ENCODE peak calls at places on chromosome 13, in five cellular contexts. F is HL-60, V is colonic mucosa, U is WTC11, N is HFF-Myc. G is an unnamed sample.

GRCh38 chr13:72645521-72645920 is 81.9 kb downstream of the MZT1 start:
- DNase-seq in F (no peak), N (no peak), U (no peak), V (no peak), G (no peak)

GRCh38 chr13:40475617-40476016 is 190.8 kb downstream of the FOXO1 start:
- DNase-seq in N (no peak), U (no peak), F (no peak), V (no peak), G (no peak)

GRCh38 chr13:27620377-27621115 is at the start of gene LNX2:
- DNase-seq in N (peak; percentile 81), F (peak; percentile 82), V (peak; percentile 98), U (peak; percentile 98), G (peak; percentile 90)

GRCh38 chr13:94115054-94115453 is 364.4 kb downstream of the DCT start:
- DNase-seq in U (no peak), F (no peak), N (no peak), V (no peak), G (no peak)

GRCh38 chr13:98977568-98978270 is at the start of gene DOCK9:
- DNase-seq in V (peak; percentile 69), N (no peak), F (no peak), U (peak; percentile 31), G (no peak)

GRCh38 chr13:64662887-64663593 is 2567.1 kb downstream of the PCDH9 start:
- DNase-seq in N (no peak), V (no peak), U (no peak), F (no peak), G (no peak)

GRCh38 chr13:100306042-100306441 is 217.1 kb downstream of the PCCA start:
- DNase-seq in N (no peak), F (no peak), U (no peak), V (no peak), G (no peak)

GRCh38 chr13:113941571-113942191 is 32.2 kb downstream of the C13orf46 start:
- DNase-seq in F (no peak), U (no peak), N (no peak), V (no peak), G (no peak)

GRCh38 chr13:32125746-32126145 is 94.2 kb downstream of the FRY start:
- DNase-seq in N (no peak), F (peak; percentile 74), U (no peak), V (no peak), G (no peak)

GRCh38 chr13:112150352-112150751 is 83.4 kb downstream of the SOX1 start:
- DNase-seq in N (no peak), V (no peak), U (no peak), F (no peak), G (no peak)

GRCh38 chr13:27599845-27600553 is 20.3 kb downstream of the LNX2 start:
- DNase-seq in U (no peak), F (no peak), N (no peak), V (no peak), G (no peak)

GRCh38 chr13:105804561-105805190 is 730.8 kb downstream of the EFNB2 start:
- DNase-seq in V (no peak), N (no peak), F (no peak), U (no peak), G (no peak)

GRCh38 chr13:72458701-72459100 is 268.7 kb downstream of the MZT1 start:
- DNase-seq in F (no peak), V (no peak), U (no peak), N (no peak), G (no peak)

GRCh38 chr13:44436589-44437337 is 63.1 kb downstream of the SERP2 start:
- DNase-seq in F (peak; percentile 44), V (peak; percentile 98), U (peak; percentile 96), N (peak; percentile 85), G (peak; percentile 88)

GRCh38 chr13:20492641-20493040 is 33.0 kb downstream of the CRYL1 start:
- DNase-seq in V (peak; percentile 34), U (peak; percentile 62), N (no peak), F (no peak), G (no peak)

GRCh38 chr13:42808572-42808971 is 27.2 kb downstream of the FAM216B start:
- DNase-seq in N (no peak), U (no peak), F (no peak), V (no peak), G (no peak)

GRCh38 chr13:35699805-35700204 is 223.3 kb upstream of the MAB21L1 start:
- DNase-seq in F (no peak), V (no peak), U (no peak), N (peak; percentile 96), G (no peak)

GRCh38 chr13:101424381-101425155 is 8.3 kb upstream of the NALCN start:
- DNase-seq in F (no peak), N (no peak), U (no peak), V (no peak), G (no peak)

GRCh38 chr13:67231481-67231940 is 1.4 kb upstream of the PCDH9 start:
- DNase-seq in N (no peak), F (no peak), U (no peak), V (no peak), G (no peak)

GRCh38 chr13:51913421-51914136 is 51.8 kb downstream of the CCDC70 start:
- DNase-seq in V (no peak), U (peak; percentile 36), N (no peak), F (no peak), G (no peak)

GRCh38 chr13:41008349-41008980 is 10.7 kb downstream of the ELF1 start:
- DNase-seq in N (no peak), F (peak; percentile 59), U (no peak), V (no peak), G (no peak)

GRCh38 chr13:25977671-25978070 is 74.1 kb downstream of the SHISA2 start:
- DNase-seq in N (no peak), V (no peak), U (no peak), F (no peak), G (no peak)

GRCh38 chr13:63048648-63049047 is 1633.0 kb upstream of the PCDH20 start:
- DNase-seq in U (no peak), N (no peak), V (no peak), F (no peak), G (no peak)
- TF ChIP-seq CTCF in U (no peak), N (no peak), V (no peak), F (no peak), G (no peak)

GRCh38 chr13:80563451-80563850 is 222.5 kb upstream of the SPRY2 start:
- DNase-seq in F (no peak), N (no peak), V (no peak), U (no peak), G (no peak)
- TF ChIP-seq CTCF in F (no peak), N (no peak), V (no peak), U (no peak), G (no peak)

GRCh38 chr13:49436890-49437289 is 7.0 kb downstream of the CAB39L start:
- DNase-seq in U (no peak), F (no peak), V (no peak), N (no peak), G (no peak)
- TF ChIP-seq CTCF in U (no peak), F (no peak), V (no peak), N (no peak), G (no peak)

DNA sequence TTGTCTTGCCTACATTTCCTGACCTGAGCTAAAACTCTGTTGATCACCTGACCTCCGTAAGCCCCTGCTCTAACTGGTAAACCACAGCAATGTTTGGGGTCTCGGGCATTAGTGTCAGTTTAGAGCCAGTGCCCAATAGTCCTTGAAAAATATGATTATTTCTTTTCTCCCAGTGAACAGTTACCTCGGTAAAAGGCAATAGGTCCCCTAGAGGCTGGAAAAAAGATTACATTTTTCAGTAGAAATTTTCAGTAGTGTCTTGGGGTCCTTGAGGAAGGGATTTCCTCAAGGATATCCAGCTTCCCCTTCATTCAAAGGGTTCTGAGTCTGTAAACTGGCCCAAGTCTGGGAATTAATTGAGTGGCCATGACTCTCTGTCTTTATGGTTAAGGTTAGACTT is 177.5 kb downstream of the SLC7A1 start:
- DNase-seq in U (no peak), F (no peak), N (no peak), V (no peak), G (no peak)
- TF ChIP-seq CTCF in U (no peak), F (no peak), N (no peak), V (no peak), G (no peak)

GRCh38 chr13:47598340-47598911 is 402.6 kb downstream of the SUCLA2 start:
- DNase-seq in F (no peak), N (no peak), U (no peak), V (no peak), G (no peak)
- TF ChIP-seq CTCF in F (no peak), N (peak; percentile 10), U (no peak), V (no peak), G (no peak)

GRCh38 chr13:33692531-33692930 is 125.4 kb upstream of the RFC3 start:
- DNase-seq in U (no peak), N (no peak), F (no peak), V (no peak), G (no peak)

GRCh38 chr13:33691980-33692379 is 126.0 kb upstream of the RFC3 start:
- DNase-seq in V (no peak), U (no peak), N (no peak), F (no peak), G (no peak)

GRCh38 chr13:33697936-33698335 is 120.0 kb upstream of the RFC3 start:
- DNase-seq in F (no peak), N (no peak), V (no peak), U (no peak), G (no peak)

GRCh38 chr13:33694546-33694945 is 123.4 kb upstream of the RFC3 start:
- DNase-seq in U (no peak), F (no peak), V (no peak), N (no peak), G (no peak)

DNA sequence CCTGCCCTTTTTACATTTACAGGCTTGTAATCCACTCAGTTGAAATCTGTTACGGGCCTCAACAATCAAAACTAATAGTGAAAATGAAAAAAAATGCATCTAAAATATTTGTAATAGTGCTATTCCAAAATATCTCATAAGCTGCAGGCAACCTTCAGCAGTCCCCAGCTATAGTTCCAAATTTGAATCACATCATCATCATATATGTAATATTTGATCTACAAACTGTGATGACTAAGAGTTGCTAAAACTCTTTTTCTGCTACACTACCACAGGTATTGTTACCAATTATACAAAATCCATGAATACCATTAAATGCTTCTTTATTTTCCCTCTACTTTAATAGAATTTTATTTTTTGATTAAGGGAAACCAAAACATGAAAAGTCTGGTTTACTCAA is 121.4 kb upstream of the RFC3 start:
- DNase-seq in U (no peak), N (no peak), V (no peak), F (no peak), G (no peak)
- TF ChIP-seq CTCF in U (no peak), N (no peak), V (no peak), F (no peak), G (no peak)

GRCh38 chr13:37636701-37637100 is 38.1 kb upstream of the POSTN start:
- DNase-seq in N (no peak), V (no peak), F (no peak), U (no peak), G (no peak)

GRCh38 chr13:37645181-37645580 is 46.6 kb upstream of the POSTN start:
- DNase-seq in U (no peak), F (no peak), N (no peak), V (no peak), G (no peak)

GRCh38 chr13:37642201-37642600 is 43.6 kb upstream of the POSTN start:
- DNase-seq in U (no peak), N (no peak), F (no peak), V (no peak), G (no peak)

GRCh38 chr13:37640499-37640898 is 41.9 kb upstream of the POSTN start:
- DNase-seq in F (no peak), U (peak; percentile 12), N (peak; percentile 35), V (no peak), G (no peak)
- TF ChIP-seq CTCF in F (no peak), U (no peak), N (peak; percentile 62), V (no peak), G (no peak)

G was measured in omental fat pad.